ENCODE peak calls at places on chromosomes 2 and 18, in seven cellular contexts. H, L, V, O, S, N and D are unnamed samples.

GRCh38 chr18:34947711-34948125 is 93.5 kb upstream of the MAPRE2 start:
- DNase-seq in H (no peak), S (no peak), N (no peak), O (no peak), L (peak), V (peak), D (peak)

GRCh38 chr2:175855794-175856453 is 146.1 kb downstream of the LNPK start:
- DNase-seq in V (peak), S (no peak), O (no peak), L (peak), N (peak), H (no peak), D (peak)

GRCh38 chr2:42567389-42567788 is 1.0 kb upstream of the MTA3 start:
- DNase-seq in V (peak), H (no peak), N (no peak), L (peak), S (no peak), O (no peak), D (no peak)

GRCh38 chr2:192051533-192051932 is 143.2 kb downstream of the TMEFF2 start:
- DNase-seq in O (no peak), L (no peak), H (no peak), V (no peak), S (no peak), N (no peak), D (no peak)

GRCh38 chr2:158616480-158616879 is 159.7 kb downstream of the PKP4 start:
- DNase-seq in O (no peak), S (no peak), L (no peak), N (no peak), H (no peak), V (no peak), D (no peak)

GRCh38 chr18:21141678-21142422 is 30.2 kb upstream of the ROCK1 start:
- DNase-seq in V (no peak), L (no peak), N (no peak), H (no peak), O (no peak), S (no peak), D (no peak)

GRCh38 chr2:147174824-147175254 is 670.0 kb upstream of the ACVR2A start:
- DNase-seq in V (no peak), O (no peak), S (no peak), H (no peak), L (no peak), N (no peak), D (no peak)

GRCh38 chr2:224286923-224287322 is 115.0 kb downstream of the FAM124B start:
- DNase-seq in O (no peak), V (no peak), H (no peak), L (peak), N (no peak), S (no peak), D (peak)

GRCh38 chr2:64090264-64090663 is 54.0 kb downstream of the PELI1 start:
- DNase-seq in H (no peak), O (no peak), V (no peak), N (no peak), L (no peak), S (no peak), D (no peak)